ENCODE peak calls at places on chromosomes 4 and X, in four cellular contexts. One of them, this sample, is unnamed.

GRCh38 chr4:168755643-168756482 is 254.2 kb downstream of the CBR4 start:
- DNase-seq in CD8-positive, alpha-beta T cell: no peak
- DNase-seq in upper lobe of right lung: no peak
- DNase-seq in thoracic aorta: no peak
- DNase-seq in this sample: no peak

GRCh38 chr4:53136954-53137353 is 228.9 kb downstream of the SCFD2 start:
- DNase-seq in upper lobe of right lung: no peak
- DNase-seq in CD8-positive, alpha-beta T cell: no peak
- DNase-seq in thoracic aorta: no peak
- DNase-seq in this sample: no peak

GRCh38 chrX:30301977-30302376 is 7.2 kb downstream of the NR0B1 start:
- DNase-seq in thoracic aorta: no peak
- DNase-seq in upper lobe of right lung: no peak
- DNase-seq in CD8-positive, alpha-beta T cell: no peak
- DNase-seq in this sample: no peak

GRCh38 chr4:68864438-68865177 is 48.8 kb downstream of the UGT2B10 start:
- DNase-seq in CD8-positive, alpha-beta T cell: no peak
- DNase-seq in upper lobe of right lung: no peak
- DNase-seq in thoracic aorta: no peak
- DNase-seq in this sample: no peak

GRCh38 chr4:139144911-139145551 is 32.0 kb downstream of the ELF2 start:
- DNase-seq in upper lobe of right lung: no peak
- DNase-seq in thoracic aorta: no peak
- DNase-seq in CD8-positive, alpha-beta T cell: no peak
- DNase-seq in this sample: no peak

GRCh38 chr4:99879458-99879857 is 14.8 kb downstream of the LAMTOR3 start:
- DNase-seq in upper lobe of right lung: no peak
- DNase-seq in CD8-positive, alpha-beta T cell: no peak
- DNase-seq in thoracic aorta: no peak
- DNase-seq in this sample: no peak

GRCh38 chr4:104491826-104492771 is 2.6 kb downstream of the CXXC4 start:
- DNase-seq in CD8-positive, alpha-beta T cell: no peak
- DNase-seq in upper lobe of right lung: no peak
- DNase-seq in thoracic aorta: no peak
- DNase-seq in this sample: no peak

GRCh38 chr4:94345267-94345666 is 2.6 kb upstream of the HPGDS start:
- DNase-seq in thoracic aorta: no peak
- DNase-seq in CD8-positive, alpha-beta T cell: no peak
- DNase-seq in upper lobe of right lung: no peak
- DNase-seq in this sample: no peak

GRCh38 chr4:150315175-150315574 is 236.9 kb downstream of the DCLK2 start:
- DNase-seq in thoracic aorta: no peak
- DNase-seq in CD8-positive, alpha-beta T cell: no peak
- DNase-seq in upper lobe of right lung: no peak
- DNase-seq in this sample: no peak

GRCh38 chrX:13938766-13939530 is 90.7 kb downstream of the GEMIN8 start:
- DNase-seq in upper lobe of right lung: no peak
- DNase-seq in thoracic aorta: no peak
- DNase-seq in CD8-positive, alpha-beta T cell: no peak
- DNase-seq in this sample: no peak

GRCh38 chrX:87299563-87300160 is 217.9 kb upstream of the KLHL4 start:
- DNase-seq in CD8-positive, alpha-beta T cell: no peak
- DNase-seq in upper lobe of right lung: no peak
- DNase-seq in thoracic aorta: no peak
- DNase-seq in this sample: no peak

GRCh38 chrX:121571333-121571732 is 523.9 kb downstream of the GLUD2 start:
- DNase-seq in CD8-positive, alpha-beta T cell: no peak
- DNase-seq in upper lobe of right lung: no peak
- DNase-seq in thoracic aorta: no peak
- DNase-seq in this sample: no peak

DNA sequence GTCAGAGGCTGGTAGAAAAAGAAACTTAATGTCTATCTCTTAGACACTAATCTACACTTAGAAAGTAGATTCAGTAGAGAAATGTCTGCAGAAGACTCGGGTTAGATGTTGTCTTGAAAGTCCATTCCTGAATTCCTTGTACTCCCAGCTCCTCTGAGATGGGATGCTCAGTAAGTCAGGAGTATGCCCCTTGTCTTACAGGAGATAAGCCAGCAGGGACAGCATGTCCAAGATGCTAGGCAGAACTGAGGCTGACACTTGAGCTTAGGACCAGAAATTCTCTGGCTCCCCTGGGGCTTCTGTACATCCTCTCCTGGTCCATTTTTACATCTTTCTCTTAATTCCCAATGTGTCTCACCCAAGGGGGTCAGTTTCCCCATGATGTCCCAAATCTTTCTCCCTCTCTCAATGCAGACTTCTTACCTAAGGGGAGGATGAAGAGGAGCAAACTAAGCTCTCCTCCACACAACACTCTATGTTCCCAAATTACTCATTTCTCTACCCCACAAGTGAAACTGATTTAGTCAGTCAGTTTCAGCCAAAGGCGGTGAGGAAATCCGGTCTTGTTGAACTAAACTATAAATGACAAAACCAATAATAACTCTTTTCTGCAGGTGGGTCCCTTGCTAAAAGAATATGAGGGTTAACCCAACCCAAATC is 558.2 kb upstream of the DIPK2B start:
- DNase-seq in upper lobe of right lung: no peak
- DNase-seq in thoracic aorta: no peak
- DNase-seq in CD8-positive, alpha-beta T cell: no peak
- DNase-seq in this sample: peak; percentile 53
- H3K36me3 ChIP-seq in upper lobe of right lung: no peaks in the 10 kb centered on the region
- H3K36me3 ChIP-seq in thoracic aorta: no peaks in the 10 kb centered on the region
- H3K36me3 ChIP-seq in CD8-positive, alpha-beta T cell: no peaks in the 10 kb centered on the region
- H3K36me3 ChIP-seq in this sample: no peaks in the 10 kb centered on the region

DNA sequence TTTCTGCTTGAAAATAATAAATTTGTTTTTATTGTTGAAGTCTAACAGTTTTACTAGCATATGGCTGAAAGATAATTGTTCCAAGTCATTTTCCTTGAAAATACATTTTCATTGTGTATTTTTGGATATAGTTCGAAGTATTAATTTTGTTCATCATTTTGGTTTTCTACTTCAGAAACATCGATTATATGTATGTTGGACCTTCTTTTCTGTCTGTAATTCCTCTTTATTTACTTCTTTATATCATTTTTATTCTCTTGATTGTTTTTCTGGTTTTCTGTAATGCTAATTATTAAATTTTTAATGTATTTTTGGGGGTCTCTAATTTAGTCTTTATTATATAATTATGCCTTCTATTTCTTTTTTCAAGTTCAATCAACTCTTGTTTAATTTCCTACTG is 407.1 kb upstream of the FRG1 start:
- DNase-seq in thoracic aorta: no peak
- DNase-seq in upper lobe of right lung: no peak
- DNase-seq in CD8-positive, alpha-beta T cell: no peak
- DNase-seq in this sample: no peak
- H3K9me3 ChIP-seq in thoracic aorta: peaks cover 14% of the 10 kb centered on the region
- H3K9me3 ChIP-seq in upper lobe of right lung: peaks cover 15% of the 10 kb centered on the region
- H3K9me3 ChIP-seq in CD8-positive, alpha-beta T cell: no peaks in the 10 kb centered on the region
- H3K9me3 ChIP-seq in this sample: no peaks in the 10 kb centered on the region

DNA sequence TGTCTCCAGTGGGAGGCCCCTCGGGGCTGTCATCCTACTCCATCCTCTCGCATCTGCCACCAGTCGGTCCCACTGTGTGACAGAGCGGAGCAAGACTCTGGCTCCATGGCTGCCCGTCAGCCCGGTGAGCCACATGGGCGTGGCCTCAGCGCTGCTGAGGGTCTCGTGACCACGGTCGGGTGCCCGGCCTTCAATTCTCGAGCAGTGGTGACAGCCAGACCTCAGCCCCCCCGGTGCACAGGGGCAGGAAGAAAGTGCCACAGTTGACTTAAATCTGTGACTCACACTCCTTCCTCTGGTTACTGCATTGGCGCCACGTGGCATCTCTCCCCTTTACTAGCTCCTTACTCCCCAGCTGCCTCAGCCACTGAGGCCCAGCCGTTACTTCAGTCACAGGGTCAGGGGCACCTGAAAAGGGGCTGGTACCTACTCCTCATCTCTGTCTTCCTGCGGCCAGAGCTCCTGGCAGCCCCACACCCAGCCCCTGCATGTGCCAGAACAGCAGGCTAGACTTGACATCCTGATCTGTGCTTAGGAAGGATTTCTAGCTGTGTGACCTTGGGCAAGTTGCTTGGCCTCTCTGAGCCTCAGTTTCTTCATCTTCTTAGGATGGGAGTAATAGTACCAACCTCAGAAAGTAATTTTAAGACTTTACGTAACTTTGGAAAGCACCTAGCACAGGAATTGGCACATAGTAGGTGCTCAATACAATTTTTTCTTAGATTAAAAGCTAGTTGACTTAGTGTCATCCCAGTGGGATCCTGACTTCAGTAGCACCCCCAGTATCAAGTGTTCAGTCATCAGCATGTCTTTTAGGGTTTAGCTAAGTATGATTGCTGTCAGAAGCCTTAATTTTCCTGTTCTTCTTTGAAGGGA is 66.1 kb downstream of the TNIP2 start:
- DNase-seq in thoracic aorta: no peak
- DNase-seq in upper lobe of right lung: no peak
- DNase-seq in CD8-positive, alpha-beta T cell: no peak
- DNase-seq in this sample: peak; percentile 20
- H3K36me3 ChIP-seq in thoracic aorta: peaks cover 37% of the 10 kb centered on the region
- H3K36me3 ChIP-seq in upper lobe of right lung: peaks cover 88% of the 10 kb centered on the region
- H3K36me3 ChIP-seq in CD8-positive, alpha-beta T cell: peaks cover 56% of the 10 kb centered on the region
- H3K36me3 ChIP-seq in this sample: peaks cover 57% of the 10 kb centered on the region

GRCh38 chr4:20106926-20107325 is 144.8 kb upstream of the SLIT2 start:
- DNase-seq in thoracic aorta: no peak
- DNase-seq in upper lobe of right lung: no peak
- DNase-seq in CD8-positive, alpha-beta T cell: no peak
- DNase-seq in this sample: no peak

GRCh38 chr4:20095805-20096541 is 155.7 kb upstream of the SLIT2 start:
- DNase-seq in upper lobe of right lung: no peak
- DNase-seq in thoracic aorta: no peak
- DNase-seq in CD8-positive, alpha-beta T cell: no peak
- DNase-seq in this sample: no peak

DNA sequence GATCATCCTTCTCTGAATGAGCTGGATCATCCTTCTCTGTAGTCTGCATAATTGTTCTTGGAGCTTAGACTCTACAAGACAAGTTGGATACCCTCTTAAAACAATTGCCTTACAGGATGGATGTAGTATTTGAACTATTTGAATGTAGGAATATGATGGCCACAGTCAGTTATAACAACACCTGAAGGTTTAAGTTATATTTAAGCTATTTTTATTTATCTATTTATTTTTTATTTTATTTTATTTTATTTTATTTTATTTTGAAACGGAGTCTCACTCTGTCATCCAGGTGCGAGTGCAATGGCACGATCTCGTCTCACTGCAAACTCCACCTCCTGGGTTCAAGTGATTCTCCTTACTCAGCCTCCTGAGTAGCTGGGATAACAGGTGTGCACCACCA is 149.9 kb upstream of the SLIT2 start:
- DNase-seq in upper lobe of right lung: no peak
- DNase-seq in thoracic aorta: no peak
- DNase-seq in CD8-positive, alpha-beta T cell: no peak
- DNase-seq in this sample: no peak
- H3K9me3 ChIP-seq in upper lobe of right lung: no peaks in the 10 kb centered on the region
- H3K9me3 ChIP-seq in thoracic aorta: no peaks in the 10 kb centered on the region
- H3K9me3 ChIP-seq in CD8-positive, alpha-beta T cell: no peaks in the 10 kb centered on the region
- H3K9me3 ChIP-seq in this sample: no peaks in the 10 kb centered on the region

GRCh38 chrX:47209508-47210238 is 8.8 kb upstream of the CDK16 start:
- DNase-seq in upper lobe of right lung: no peak
- DNase-seq in thoracic aorta: no peak
- DNase-seq in CD8-positive, alpha-beta T cell: no peak
- DNase-seq in this sample: no peak

GRCh38 chrX:47204970-47205369 is 11.3 kb downstream of the UBA1 start:
- DNase-seq in CD8-positive, alpha-beta T cell: no peak
- DNase-seq in upper lobe of right lung: no peak
- DNase-seq in thoracic aorta: no peak
- DNase-seq in this sample: no peak

GRCh38 chrX:47202877-47203276 is 9.2 kb downstream of the UBA1 start:
- DNase-seq in thoracic aorta: no peak
- DNase-seq in CD8-positive, alpha-beta T cell: no peak
- DNase-seq in upper lobe of right lung: no peak
- DNase-seq in this sample: no peak

GRCh38 chrX:47208108-47208507 is 10.4 kb upstream of the CDK16 start:
- DNase-seq in CD8-positive, alpha-beta T cell: no peak
- DNase-seq in upper lobe of right lung: no peak
- DNase-seq in thoracic aorta: no peak
- DNase-seq in this sample: no peak

DNA sequence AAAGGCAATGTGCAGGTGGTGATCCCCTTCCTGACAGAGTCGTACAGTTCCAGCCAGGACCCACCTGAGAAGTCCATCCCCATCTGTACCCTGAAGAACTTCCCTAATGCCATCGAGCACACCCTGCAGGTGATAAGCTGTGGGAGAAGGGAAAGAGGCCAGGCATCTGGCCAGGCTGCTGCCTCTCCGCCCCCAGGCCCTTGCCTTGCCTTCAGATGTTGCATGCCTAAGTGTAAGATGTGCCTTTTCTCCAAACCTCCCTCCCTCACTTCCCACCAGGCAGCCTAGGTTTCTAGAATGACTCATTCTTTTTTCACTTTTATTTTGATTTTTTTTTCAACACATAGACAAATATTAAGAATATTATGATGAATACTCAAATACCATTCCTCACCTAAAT is 12.2 kb upstream of the CDK16 start:
- DNase-seq in upper lobe of right lung: no peak
- DNase-seq in CD8-positive, alpha-beta T cell: no peak
- DNase-seq in thoracic aorta: no peak
- DNase-seq in this sample: no peak
- H3K36me3 ChIP-seq in upper lobe of right lung: peaks cover 62% of the 10 kb centered on the region
- H3K36me3 ChIP-seq in CD8-positive, alpha-beta T cell: peaks cover 26% of the 10 kb centered on the region
- H3K36me3 ChIP-seq in thoracic aorta: peaks cover 50% of the 10 kb centered on the region
- H3K36me3 ChIP-seq in this sample: peaks cover 57% of the 10 kb centered on the region

GRCh38 chrX:154368630-154369452 is 5.6 kb downstream of the FLNA start:
- DNase-seq in CD8-positive, alpha-beta T cell: peak; percentile 93
- DNase-seq in thoracic aorta: peak; percentile 67
- DNase-seq in upper lobe of right lung: peak; percentile 90
- DNase-seq in this sample: peak; percentile 84
- H3K9me3 ChIP-seq in CD8-positive, alpha-beta T cell: no peaks in the 10 kb centered on the region
- H3K9me3 ChIP-seq in thoracic aorta: no peaks in the 10 kb centered on the region
- H3K9me3 ChIP-seq in upper lobe of right lung: no peaks in the 10 kb centered on the region
- H3K9me3 ChIP-seq in this sample: no peaks in the 10 kb centered on the region

DNA sequence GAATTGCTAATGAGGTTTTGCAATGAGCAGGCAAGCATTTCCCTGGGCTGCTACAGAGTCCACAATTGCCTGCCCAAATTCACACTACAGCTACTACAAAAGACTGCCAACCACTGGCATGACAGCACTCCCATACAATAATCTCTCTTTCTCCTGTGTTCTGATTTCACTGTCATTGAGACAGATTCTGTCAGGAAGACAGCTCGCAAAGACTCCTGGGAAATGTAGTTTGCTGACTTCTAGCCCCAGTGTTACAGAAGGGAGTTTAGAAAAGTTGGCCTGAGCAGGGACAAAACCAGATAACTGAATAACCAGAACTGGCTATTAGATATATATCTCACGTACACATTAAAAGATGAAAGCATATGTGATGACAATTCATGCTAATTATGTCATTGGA is 1231.3 kb upstream of the PRKX start:
- DNase-seq in upper lobe of right lung: no peak
- DNase-seq in CD8-positive, alpha-beta T cell: no peak
- DNase-seq in thoracic aorta: no peak
- DNase-seq in this sample: no peak
- H3K36me3 ChIP-seq in upper lobe of right lung: no peaks in the 10 kb centered on the region
- H3K36me3 ChIP-seq in CD8-positive, alpha-beta T cell: no peaks in the 10 kb centered on the region
- H3K36me3 ChIP-seq in thoracic aorta: no peaks in the 10 kb centered on the region
- H3K36me3 ChIP-seq in this sample: no peaks in the 10 kb centered on the region